ENCODE peak calls at places on chromosomes 7 and 10, in four cellular contexts. V, X, F and L are unnamed samples.

GRCh38 chr7:51019891-51020855 is 237.5 kb upstream of the GRB10 start:
- DNase-seq in V (no peak), X (no peak), F (no peak), L (peak)

GRCh38 chr7:42064534-42064933 is 172.5 kb downstream of the GLI3 start:
- DNase-seq in V (no peak), X (no peak), F (no peak), L (no peak)

GRCh38 chr10:49298666-49298989 is 342 bp upstream of the C10orf71 start:
- DNase-seq in V (no peak), X (peak), F (no peak), L (no peak)

GRCh38 chr7:2445898-2446555 is 30.2 kb downstream of the GRIFIN start:
- DNase-seq in V (no peak), X (no peak), F (no peak), L (no peak)

GRCh38 chr7:83040454-83040853 is 122.2 kb downstream of the PCLO start:
- DNase-seq in V (no peak), X (no peak), F (no peak), L (no peak)

GRCh38 chr10:12978885-12979284 is 22.6 kb downstream of the CCDC3 start:
- DNase-seq in V (no peak), X (no peak), F (no peak), L (no peak)

GRCh38 chr10:44300666-44301649 is 83.9 kb downstream of the CXCL12 start:
- DNase-seq in V (peak), X (no peak), F (no peak), L (peak)

GRCh38 chr10:130040351-130040750 is 70.3 kb downstream of the C10orf143 start:
- DNase-seq in V (no peak), X (no peak), F (no peak), L (no peak)

GRCh38 chr7:92343719-92344118 is 97.9 kb downstream of the ANKIB1 start:
- DNase-seq in V (no peak), X (no peak), F (no peak), L (peak)

GRCh38 chr10:91391915-91392314 is 18.2 kb upstream of the HECTD2 start:
- DNase-seq in V (no peak), X (no peak), F (no peak), L (no peak)

GRCh38 chr7:98870071-98870651 is 347 bp upstream of the TMEM130 start:
- DNase-seq in V (peak), X (peak), F (no peak), L (peak)

GRCh38 chr7:41143074-41143473 is 559.8 kb downstream of the INHBA start:
- DNase-seq in V (no peak), X (no peak), F (no peak), L (no peak)

GRCh38 chr10:84706875-84707274 is 378.5 kb downstream of the CCSER2 start:
- DNase-seq in V (no peak), X (no peak), F (no peak), L (peak)

GRCh38 chr7:142024547-142024946 is 28.9 kb downstream of the MGAM start:
- DNase-seq in V (no peak), X (no peak), F (no peak), L (no peak)

GRCh38 chr7:141073641-141074161 is at the start of gene TMEM178B:
- DNase-seq in V (no peak), X (no peak), F (no peak), L (no peak)

GRCh38 chr10:24526085-24526649 is 197.5 kb downstream of the ARHGAP21 start:
- DNase-seq in V (no peak), X (no peak), F (no peak), L (no peak)

GRCh38 chr10:97683556-97684357 is 3.3 kb downstream of the AVPI1 start:
- DNase-seq in V (no peak), X (no peak), F (no peak), L (peak)

GRCh38 chr7:97075928-97076327 is 41.6 kb upstream of the SDHAF3 start:
- DNase-seq in V (no peak), X (no peak), F (peak), L (no peak)

GRCh38 chr7:97081901-97082300 is 35.6 kb upstream of the SDHAF3 start:
- DNase-seq in V (no peak), X (no peak), F (no peak), L (no peak)

GRCh38 chr7:97078023-97078988 is 39.2 kb upstream of the SDHAF3 start:
- DNase-seq in V (peak), X (no peak), F (no peak), L (no peak)

DNA sequence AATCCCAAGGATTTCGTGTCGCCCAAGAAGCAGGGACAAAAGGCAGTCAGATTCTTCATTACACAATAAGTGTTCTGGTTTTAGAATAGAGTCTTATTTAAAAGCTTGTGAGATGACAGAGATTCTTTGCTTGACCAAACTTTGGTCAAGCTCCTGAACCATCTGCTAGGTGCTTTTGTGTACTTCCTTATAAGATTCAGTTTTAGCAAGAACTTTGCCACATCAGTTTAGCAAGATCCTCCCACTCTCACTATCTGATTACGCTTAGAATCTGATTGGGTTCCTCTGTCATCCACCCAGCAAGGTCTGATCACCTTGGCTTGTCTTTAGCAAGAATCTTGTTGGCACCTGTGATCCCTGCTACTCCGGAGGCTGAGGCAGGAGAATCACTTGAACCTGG is 38.2 kb upstream of the SDHAF3 start:
- DNase-seq in V (no peak), X (no peak), F (no peak), L (no peak)
- TF ChIP-seq MXI1 in V (no peak), X (no peak), F (no peak), L (no peak)

GRCh38 chr7:127348247-127348631 is 44.3 kb downstream of the ZNF800 start:
- DNase-seq in V (no peak), X (no peak), F (no peak), L (no peak)
- TF ChIP-seq SMC3 in V (no peak), X (no peak), F (no peak), L (no peak)

GRCh38 chr7:156947120-156947843 is 2.2 kb upstream of the NOM1 start:
- DNase-seq in V (no peak), X (no peak), F (peak), L (no peak)
- TF ChIP-seq CEBPB in V (no peak), X (no peak), F (no peak), L (no peak)

GRCh38 chr7:94298943-94299342 is 95.8 kb upstream of the COL1A2 start:
- DNase-seq in V (no peak), X (no peak), F (no peak), L (peak)
- TF ChIP-seq MXI1 in V (no peak), X (no peak), F (no peak), L (no peak)

DNA sequence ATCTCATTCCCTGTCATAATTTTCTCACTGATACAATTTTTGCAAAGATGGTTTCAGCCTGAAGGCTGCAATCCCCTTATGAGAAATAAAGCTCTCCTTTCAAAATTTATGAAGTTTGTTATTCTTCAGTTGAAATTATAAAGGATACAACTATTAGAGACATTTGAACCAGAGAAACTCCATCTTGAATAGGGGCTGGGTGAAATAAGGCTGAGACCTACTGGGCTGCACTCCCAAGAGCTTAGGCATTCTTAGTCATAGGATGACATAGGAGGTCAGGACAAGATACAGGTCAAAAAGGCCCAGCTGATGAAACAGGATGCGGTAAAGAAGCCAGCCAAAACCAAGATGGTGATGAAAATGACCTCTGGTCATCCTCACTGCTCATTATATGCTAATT is 22.5 kb upstream of the IFIT1B start:
- DNase-seq in V (no peak), X (no peak), F (no peak), L (peak)
- TF ChIP-seq SMC3 in V (no peak), X (no peak), F (no peak), L (no peak)